ENCODE peak calls at places on chromosomes 5 and 9, in six cellular contexts. F is left ventricle myocardium inferior, Y is heart right ventricle, H is heart left ventricle, Q is tibial nerve, K is testis. R is an unnamed sample. For H3K36me3, H3K4me1 and H3K9me3, the result is how much of the 10 kb centered on the place peaks cover.

GRCh38 chr9:129007035-129007765 is 20.9 kb downstream of the SH3GLB2 start:
- DNase-seq in F (peak), Y (peak), H (peak), Q (peak), K (peak), R (no peak)

GRCh38 chr9:17625644-17626388 is 47.0 kb downstream of the SH3GL2 start:
- DNase-seq in F (no peak), Y (no peak), H (no peak), Q (no peak), K (no peak), R (no peak)

GRCh38 chr5:133295520-133295919 is 243.7 kb downstream of the HSPA4 start:
- DNase-seq in F (no peak), Y (no peak), H (no peak), Q (no peak), K (no peak), R (no peak)

GRCh38 chr5:149060325-149060724 is 2.5 kb downstream of the SH3TC2 start:
- DNase-seq in F (peak), Y (peak), H (peak), Q (peak), K (peak), R (peak)

GRCh38 chr5:67038817-67039603 is 157.6 kb downstream of the CD180 start:
- DNase-seq in F (no peak), Y (no peak), H (no peak), Q (no peak), K (no peak), R (no peak)

GRCh38 chr9:15229475-15229874 is 77.5 kb downstream of the TTC39B start:
- DNase-seq in F (no peak), Y (no peak), H (no peak), Q (no peak), K (no peak), R (no peak)

GRCh38 chr5:10303699-10304170 is 4.0 kb downstream of the CMBL start:
- DNase-seq in F (no peak), Y (no peak), H (no peak), Q (no peak), K (no peak), R (peak)

GRCh38 chr5:172806897-172807672 is 27.0 kb upstream of the ERGIC1 start:
- DNase-seq in F (peak), Y (peak), H (peak), Q (peak), K (peak), R (peak)

GRCh38 chr5:60495644-60496520 is 204.1 kb downstream of the DEPDC1B start:
- DNase-seq in F (no peak), Y (no peak), H (no peak), Q (no peak), K (no peak), R (no peak)

GRCh38 chr5:76084496-76085285 is 1.5 kb downstream of the SV2C start:
- DNase-seq in F (no peak), Y (no peak), H (no peak), Q (no peak), K (peak), R (no peak)

GRCh38 chr5:61333351-61334223 is 1.5 kb downstream of the ZSWIM6 start:
- DNase-seq in F (peak), Y (peak), H (peak), Q (no peak), K (peak), R (peak)

GRCh38 chr5:100755435-100755834 is 147.6 kb downstream of the ST8SIA4 start:
- DNase-seq in F (no peak), Y (no peak), H (no peak), Q (no peak), K (no peak), R (no peak)

GRCh38 chr5:78920604-78921003 is 64.5 kb downstream of the ARSB start:
- DNase-seq in F (no peak), Y (peak), H (no peak), Q (no peak), K (peak), R (no peak)

GRCh38 chr5:126732716-126733115 is 44.2 kb upstream of the LMNB1 start:
- DNase-seq in F (no peak), Y (no peak), H (no peak), Q (no peak), K (no peak), R (no peak)

GRCh38 chr9:98201102-98201501 is 8.7 kb upstream of the CORO2A start:
- DNase-seq in F (no peak), Y (no peak), H (no peak), Q (no peak), K (no peak), R (no peak)

GRCh38 chr5:159965031-159965837 is 43.7 kb upstream of the TTC1 start:
- DNase-seq in F (peak), Y (peak), H (peak), Q (peak), K (peak), R (peak)

GRCh38 chr5:1054018-1054798 is 45.6 kb downstream of the NKD2 start:
- DNase-seq in F (peak), Y (no peak), H (no peak), Q (no peak), K (no peak), R (no peak)

GRCh38 chr5:78518365-78519197 is 130.0 kb downstream of the LHFPL2 start:
- DNase-seq in F (peak), Y (no peak), H (peak), Q (no peak), K (peak), R (peak)

GRCh38 chr5:174093132-174093531 is 47.6 kb downstream of the NSG2 start:
- DNase-seq in F (no peak), Y (no peak), H (no peak), Q (no peak), K (no peak), R (no peak)

GRCh38 chr5:136215812-136216211 is 22.9 kb upstream of the SMIM32 start:
- DNase-seq in F (no peak), Y (no peak), H (no peak), Q (no peak), K (no peak), R (no peak)

GRCh38 chr9:109040571-109040970 is 27.3 kb upstream of the CTNNAL1 start:
- DNase-seq in F (no peak), Y (no peak), H (no peak), Q (no peak), K (no peak), R (no peak)
- H3K36me3 ChIP-seq in F (half or more), Y (under half), H (under half), Q (half or more), K (under half), R (under half)

GRCh38 chr9:81626511-81626910 is 62.8 kb downstream of the TLE1 start:
- DNase-seq in F (no peak), Y (no peak), H (no peak), Q (no peak), K (no peak), R (no peak)
- H3K4me1 ChIP-seq in F (under half), Y (under half), H (under half), Q (under half), K (under half), R (under half)

GRCh38 chr9:100063185-100063584 is 35.6 kb downstream of the ERP44 start:
- DNase-seq in F (no peak), Y (no peak), H (no peak), Q (no peak), K (no peak), R (peak)

GRCh38 chr9:100057624-100058023 is 41.2 kb downstream of the ERP44 start:
- DNase-seq in F (no peak), Y (no peak), H (no peak), Q (no peak), K (no peak), R (no peak)

GRCh38 chr9:100058699-100059579 is 39.9 kb downstream of the ERP44 start:
- DNase-seq in F (no peak), Y (no peak), H (no peak), Q (no peak), K (no peak), R (no peak)
- H3K9me3 ChIP-seq in F (under half), Y (under half), H (under half), Q (under half), K (under half), R (under half)

DNA sequence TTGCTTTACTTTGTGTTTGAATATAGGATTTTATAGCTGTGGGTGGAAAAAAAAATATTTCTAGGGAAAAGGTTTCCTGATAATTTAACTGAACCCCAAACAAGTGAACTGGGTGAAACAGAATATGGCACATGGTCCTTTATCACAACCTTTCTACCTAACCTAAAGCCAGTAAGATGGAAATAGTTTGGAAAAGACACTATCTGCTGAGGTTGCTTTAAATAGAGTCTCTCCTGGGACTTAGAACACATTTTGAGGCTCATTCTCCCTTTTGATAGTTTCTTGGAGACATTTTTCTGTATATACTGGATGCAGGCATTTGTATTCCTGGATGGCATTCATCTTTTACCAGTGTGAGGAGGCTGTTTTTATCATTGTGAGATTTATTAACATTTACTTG is 39.4 kb downstream of the BASP1 start:
- DNase-seq in F (no peak), Y (no peak), H (no peak), Q (no peak), K (no peak), R (no peak)
- H3K36me3 ChIP-seq in F (under half), Y (under half), H (under half), Q (under half), K (under half), R (under half)

DNA sequence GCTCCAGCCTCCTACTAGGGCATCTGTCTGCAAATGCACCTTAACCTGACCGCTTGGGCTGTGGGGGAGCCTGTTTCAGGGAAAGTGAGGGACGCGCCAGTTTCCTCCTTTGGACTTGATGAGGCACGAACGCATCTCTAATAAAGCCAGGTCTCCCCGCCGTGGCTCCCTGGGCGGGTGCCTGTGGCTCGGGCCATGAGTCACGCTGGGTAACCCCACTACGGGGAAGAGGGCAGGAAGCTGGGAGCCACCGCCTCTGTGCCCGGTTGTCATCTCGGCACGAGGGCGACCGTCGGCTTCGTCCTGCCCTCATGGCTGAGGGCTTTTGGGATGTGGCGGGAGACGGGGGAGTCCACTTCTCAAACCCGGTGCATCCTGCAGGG is 12.1 kb downstream of the NOTCH1 start:
- DNase-seq in F (no peak), Y (no peak), H (peak), Q (no peak), K (no peak), R (peak)
- H3K4me1 ChIP-seq in F (half or more), Y (half or more), H (half or more), Q (under half), K (under half), R (under half)

DNA sequence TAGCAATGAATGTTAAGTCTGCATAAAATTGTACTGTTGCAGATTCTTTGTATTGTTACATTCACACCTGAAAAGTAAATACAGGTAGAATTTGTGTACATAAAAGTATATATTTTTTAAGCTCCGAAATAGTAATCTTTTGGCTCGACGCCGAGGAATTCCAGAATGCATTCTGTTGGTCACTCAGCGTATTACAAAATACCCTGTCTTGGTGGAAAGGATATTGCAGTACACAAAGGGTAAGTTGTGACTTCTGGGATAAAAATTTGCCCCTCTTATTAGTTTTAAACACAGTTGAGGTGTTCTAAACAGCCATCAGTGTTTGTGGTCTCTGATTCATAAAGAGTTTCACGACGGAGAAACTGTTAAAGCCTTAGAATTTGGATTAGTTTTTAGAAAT is 257.6 kb downstream of the ARHGEF28 start:
- DNase-seq in F (no peak), Y (no peak), H (no peak), Q (no peak), K (no peak), R (no peak)
- H3K9me3 ChIP-seq in F (under half), Y (under half), H (under half), Q (under half), K (under half), R (under half)